ENCODE peak calls at places on chromosomes 12 and 14, in four cellular contexts. S is PC-3, Z is HS-5, L is nephron progenitor cell. Y is an unnamed sample.

GRCh38 chr14:35420036-35420811 is 15.7 kb upstream of the NFKBIA start:
- DNase-seq in S (peak), Z (peak), L (no peak), Y (peak)

GRCh38 chr14:61620130-61620946 is 75.0 kb upstream of the HIF1A start:
- DNase-seq in S (peak), Z (peak), L (no peak), Y (peak)

GRCh38 chr12:127588224-127588623 is 678.7 kb upstream of the TMEM132C start:
- DNase-seq in S (peak), Z (peak), L (no peak), Y (no peak)

GRCh38 chr12:96170328-96170727 is 23.8 kb upstream of the ELK3 start:
- DNase-seq in S (no peak), Z (no peak), L (no peak), Y (no peak)

GRCh38 chr14:23709923-23710322 is 73.8 kb downstream of the DHRS2 start:
- DNase-seq in S (no peak), Z (no peak), L (no peak), Y (no peak)

GRCh38 chr12:6567824-6568617 is at the start of gene NOP2:
- DNase-seq in S (peak), Z (no peak), L (peak), Y (peak)

GRCh38 chr12:100229876-100230275 is 29.3 kb downstream of the ACTR6 start:
- DNase-seq in S (peak), Z (no peak), L (no peak), Y (peak)

GRCh38 chr14:99320105-99320572 is 48.1 kb upstream of the BCL11B start:
- DNase-seq in S (peak), Z (no peak), L (peak), Y (peak)

GRCh38 chr12:87444039-87444438 is 585.2 kb downstream of the C12orf50 start:
- DNase-seq in S (peak), Z (no peak), L (no peak), Y (peak)

GRCh38 chr12:107635139-107635538 is 50.5 kb upstream of the PWP1 start:
- DNase-seq in S (no peak), Z (no peak), L (no peak), Y (peak)

GRCh38 chr14:28058012-28058296 is 708.6 kb upstream of the FOXG1 start:
- DNase-seq in S (no peak), Z (no peak), L (no peak), Y (no peak)

GRCh38 chr12:62604856-62605255 is 138.2 kb downstream of the MON2 start:
- DNase-seq in S (no peak), Z (no peak), L (no peak), Y (peak)

GRCh38 chr12:810635-811415 is 58.4 kb downstream of the WNK1 start:
- DNase-seq in S (no peak), Z (no peak), L (no peak), Y (no peak)

Y was measured in bronchial epithelial cell.